ENCODE peak calls at places on chromosomes 5 and 9, in six cellular contexts. U is EL; A is prostate gland; L is effector memory CD4-positive, alpha-beta T cell; D is cerebellum; N is T-helper 9 cell. O is an unnamed sample.

GRCh38 chr5:52521236-52521635 is 266.5 kb upstream of the ITGA1 start:
- DNase-seq in D (no peak), N (no peak), U (no peak), A (no peak), L (no peak), O (no peak)

GRCh38 chr9:131839281-131840084 is 99.6 kb upstream of the RAPGEF1 start:
- DNase-seq in U (peak; percentile 81), D (no peak), N (peak; percentile 36), L (no peak), A (no peak), O (peak; percentile 57)

GRCh38 chr5:107597803-107598202 is 72.9 kb downstream of the EFNA5 start:
- DNase-seq in L (no peak), D (no peak), N (no peak), U (no peak), A (no peak), O (no peak)

GRCh38 chr5:169804861-169805260 is 167.8 kb downstream of the DOCK2 start:
- DNase-seq in A (no peak), D (no peak), N (no peak), L (no peak), U (peak; percentile 25), O (peak; percentile 78)

GRCh38 chr9:4086119-4087088 is 213.5 kb downstream of the GLIS3 start:
- DNase-seq in U (peak; percentile 65), L (no peak), D (no peak), A (no peak), N (no peak), O (no peak)

GRCh38 chr5:80654054-80654390 is 430 bp upstream of the MSH3 start:
- DNase-seq in L (no peak), A (no peak), D (no peak), U (peak; percentile 33), N (no peak), O (no peak)

GRCh38 chr5:56233230-56233629 is at the start of gene ANKRD55:
- DNase-seq in L (no peak), D (peak; percentile 5), N (no peak), U (no peak), A (peak; percentile 15), O (no peak)

GRCh38 chr5:137647401-137647800 is 88.5 kb downstream of the KLHL3 start:
- DNase-seq in A (no peak), N (no peak), L (no peak), D (no peak), U (no peak), O (no peak)

GRCh38 chr9:21833090-21833801 is 30.8 kb downstream of the MTAP start:
- DNase-seq in L (no peak), A (no peak), U (no peak), N (no peak), D (no peak), O (no peak)

GRCh38 chr9:95669253-95669652 is 152.5 kb upstream of the PTCH1 start:
- DNase-seq in N (no peak), L (no peak), D (no peak), A (no peak), U (no peak), O (no peak)

GRCh38 chr9:37617837-37618236 is 25.4 kb upstream of the TOMM5 start:
- DNase-seq in L (no peak), D (no peak), A (no peak), N (no peak), U (peak; percentile 64), O (no peak)

GRCh38 chr5:168529361-168530234 is 493 bp downstream of the FBLL1 start:
- DNase-seq in D (peak; percentile 35), L (no peak), N (no peak), U (no peak), A (no peak), O (no peak)

GRCh38 chr9:137277329-137278041 is at the start of gene TOR4A:
- DNase-seq in L (no peak), D (no peak), N (no peak), A (no peak), U (peak; percentile 95), O (peak; percentile 75)

GRCh38 chr9:29822458-29822857 is 2249.2 kb upstream of the C9orf72 start:
- DNase-seq in A (no peak), L (no peak), N (no peak), U (no peak), D (no peak), O (no peak)

GRCh38 chr5:36728697-36729543 is 122.5 kb downstream of the SLC1A3 start:
- DNase-seq in L (no peak), D (peak; percentile 56), N (no peak), U (peak; percentile 62), A (peak; percentile 27), O (peak; percentile 55)

GRCh38 chr9:134853893-134854292 is 26.7 kb upstream of the FCN2 start:
- DNase-seq in A (no peak), D (no peak), L (no peak), U (no peak), N (no peak), O (no peak)

GRCh38 chr5:176611435-176611834 is 1.5 kb upstream of the GPRIN1 start:
- DNase-seq in L (no peak), N (peak; percentile 55), A (peak; percentile 54), D (no peak), U (peak; percentile 78), O (peak; percentile 67)

GRCh38 chr9:38068616-38068865 is 486 bp downstream of the SHB start:
- DNase-seq in U (peak; percentile 58), D (no peak), L (no peak), A (peak; percentile 47), N (peak; percentile 34), O (peak; percentile 54)

GRCh38 chr5:149203896-149204544 is 62.7 kb downstream of the ABLIM3 start:
- DNase-seq in D (no peak), U (peak; percentile 55), A (no peak), N (no peak), L (no peak), O (no peak)

GRCh38 chr5:81302596-81302995 is 1.2 kb downstream of the ZCCHC9 start:
- DNase-seq in N (no peak), A (no peak), U (peak; percentile 28), D (no peak), L (no peak), O (no peak)

GRCh38 chr5:96342581-96342980 is 90.5 kb downstream of the PCSK1 start:
- DNase-seq in D (no peak), N (no peak), U (no peak), L (no peak), A (no peak), O (peak; percentile 40)

GRCh38 chr5:178624626-178625546 is 2.0 kb downstream of the CLK4 start:
- DNase-seq in A (no peak), D (no peak), L (no peak), N (no peak), U (peak; percentile 52), O (no peak)

GRCh38 chr5:159609359-159609758 is 279.1 kb upstream of the IL12B start:
- DNase-seq in N (no peak), L (no peak), A (no peak), D (no peak), U (no peak), O (peak; percentile 37)